ENCODE peak calls at places on chromosomes 13 and 19, in nine cellular contexts. One of them, this sample, is unnamed. For H3K27me3, the result is how much of the 10 kb centered on the place peaks cover.

GRCh38 chr13:63910406-63910957 is 2494.8 kb upstream of the PCDH20 start:
- DNase-seq in DND-41: no peak
- DNase-seq in adipocyte: no peak
- DNase-seq in adrenal gland: no peak
- DNase-seq in body of pancreas: no peak
- DNase-seq in AG04450: no peak
- DNase-seq in pancreas: no peak
- DNase-seq in PC-3: no peak
- DNase-seq in CD8-positive, alpha-beta T cell: no peak
- DNase-seq in this sample: no peak

GRCh38 chr13:25371608-25372274 is at the start of gene ATP8A2:
- DNase-seq in pancreas: no peak
- DNase-seq in DND-41: no peak
- DNase-seq in body of pancreas: no peak
- DNase-seq in PC-3: no peak
- DNase-seq in adipocyte: peak
- DNase-seq in CD8-positive, alpha-beta T cell: no peak
- DNase-seq in AG04450: no peak
- DNase-seq in adrenal gland: no peak
- DNase-seq in this sample: no peak

GRCh38 chr13:103291693-103292572 is 225.7 kb upstream of the SLC10A2 start:
- DNase-seq in pancreas: no peak
- DNase-seq in adipocyte: no peak
- DNase-seq in body of pancreas: no peak
- DNase-seq in PC-3: no peak
- DNase-seq in DND-41: no peak
- DNase-seq in CD8-positive, alpha-beta T cell: no peak
- DNase-seq in adrenal gland: no peak
- DNase-seq in AG04450: no peak
- DNase-seq in this sample: no peak

GRCh38 chr13:77502104-77502720 is 33.3 kb upstream of the SCEL start:
- DNase-seq in DND-41: no peak
- DNase-seq in PC-3: no peak
- DNase-seq in adrenal gland: no peak
- DNase-seq in body of pancreas: no peak
- DNase-seq in AG04450: no peak
- DNase-seq in adipocyte: no peak
- DNase-seq in CD8-positive, alpha-beta T cell: no peak
- DNase-seq in pancreas: no peak
- DNase-seq in this sample: no peak

GRCh38 chr13:105436946-105437345 is 1098.5 kb downstream of the EFNB2 start:
- DNase-seq in pancreas: no peak
- DNase-seq in body of pancreas: no peak
- DNase-seq in CD8-positive, alpha-beta T cell: no peak
- DNase-seq in DND-41: no peak
- DNase-seq in AG04450: no peak
- DNase-seq in adipocyte: no peak
- DNase-seq in PC-3: no peak
- DNase-seq in adrenal gland: no peak
- DNase-seq in this sample: no peak

GRCh38 chr13:102825921-102826706 is 19.7 kb upstream of the ERCC5 start:
- DNase-seq in adipocyte: peak
- DNase-seq in DND-41: no peak
- DNase-seq in AG04450: peak
- DNase-seq in adrenal gland: no peak
- DNase-seq in body of pancreas: no peak
- DNase-seq in pancreas: no peak
- DNase-seq in CD8-positive, alpha-beta T cell: no peak
- DNase-seq in PC-3: peak
- DNase-seq in this sample: no peak

GRCh38 chr19:42067315-42067888 is 2.6 kb downstream of the GRIK5 start:
- DNase-seq in pancreas: no peak
- DNase-seq in body of pancreas: no peak
- DNase-seq in AG04450: no peak
- DNase-seq in adrenal gland: no peak
- DNase-seq in CD8-positive, alpha-beta T cell: no peak
- DNase-seq in PC-3: no peak
- DNase-seq in adipocyte: no peak
- DNase-seq in DND-41: no peak
- DNase-seq in this sample: no peak

GRCh38 chr13:94595006-94595942 is 678 bp downstream of the TGDS start:
- DNase-seq in AG04450: no peak
- DNase-seq in CD8-positive, alpha-beta T cell: peak
- DNase-seq in adipocyte: peak
- DNase-seq in pancreas: no peak
- DNase-seq in body of pancreas: peak
- DNase-seq in adrenal gland: no peak
- DNase-seq in PC-3: peak
- DNase-seq in DND-41: peak
- DNase-seq in this sample: no peak

GRCh38 chr13:90717451-90717936 is 630.0 kb upstream of the MIR17HG start:
- DNase-seq in CD8-positive, alpha-beta T cell: no peak
- DNase-seq in DND-41: no peak
- DNase-seq in adrenal gland: peak
- DNase-seq in body of pancreas: no peak
- DNase-seq in AG04450: no peak
- DNase-seq in adipocyte: peak
- DNase-seq in PC-3: peak
- DNase-seq in pancreas: no peak
- DNase-seq in this sample: no peak

DNA sequence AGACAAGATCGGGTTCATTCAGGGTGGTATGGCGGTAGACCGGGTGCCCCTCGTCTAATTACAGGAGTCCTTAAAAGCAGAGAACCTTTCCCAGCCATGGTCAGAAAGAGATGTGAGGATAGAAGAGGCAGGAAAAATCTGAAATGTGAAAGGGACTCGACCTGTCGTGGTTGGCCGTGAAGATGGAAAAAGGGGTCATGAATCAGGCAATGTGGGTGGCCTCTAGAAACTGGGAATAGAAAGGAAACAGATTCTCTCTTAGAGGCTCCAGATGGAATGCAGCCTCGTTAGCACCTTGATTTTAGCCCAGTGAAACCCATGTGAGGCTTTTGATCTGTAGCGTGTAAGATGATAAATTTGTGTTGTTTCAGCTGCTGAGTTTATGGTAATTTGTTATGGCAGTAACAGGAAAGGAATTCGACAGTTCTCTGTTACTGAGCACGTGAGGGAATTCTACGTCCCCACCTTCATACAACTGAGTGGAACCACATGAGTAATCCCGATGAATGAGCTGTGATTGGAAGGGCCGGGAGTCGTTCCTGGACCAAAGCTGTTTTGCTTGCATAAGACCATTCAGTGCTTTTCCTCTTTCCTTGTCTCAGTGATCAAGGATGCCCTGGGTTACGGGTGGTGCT is 11.0 kb upstream of the CA11 start:
- DNase-seq in CD8-positive, alpha-beta T cell: no peak
- DNase-seq in pancreas: no peak
- DNase-seq in PC-3: peak
- DNase-seq in body of pancreas: no peak
- DNase-seq in adipocyte: peak
- DNase-seq in AG04450: peak
- DNase-seq in DND-41: no peak
- DNase-seq in adrenal gland: no peak
- DNase-seq in this sample: no peak
- H3K27me3 ChIP-seq in CD8-positive, alpha-beta T cell: under half
- H3K27me3 ChIP-seq in pancreas: under half
- H3K27me3 ChIP-seq in PC-3: under half
- H3K27me3 ChIP-seq in body of pancreas: under half
- H3K27me3 ChIP-seq in adipocyte: under half
- H3K27me3 ChIP-seq in AG04450: under half
- H3K27me3 ChIP-seq in DND-41: under half
- H3K27me3 ChIP-seq in adrenal gland: under half
- H3K27me3 ChIP-seq in this sample: under half

GRCh38 chr19:13100031-13100588 is 2.5 kb downstream of the LYL1 start:
- DNase-seq in AG04450: no peak
- DNase-seq in pancreas: no peak
- DNase-seq in CD8-positive, alpha-beta T cell: peak
- DNase-seq in body of pancreas: no peak
- DNase-seq in DND-41: peak
- DNase-seq in adipocyte: no peak
- DNase-seq in PC-3: no peak
- DNase-seq in adrenal gland: no peak
- DNase-seq in this sample: no peak
- H3K27me3 ChIP-seq in AG04450: under half
- H3K27me3 ChIP-seq in pancreas: under half
- H3K27me3 ChIP-seq in CD8-positive, alpha-beta T cell: under half
- H3K27me3 ChIP-seq in body of pancreas: under half
- H3K27me3 ChIP-seq in DND-41: under half
- H3K27me3 ChIP-seq in adipocyte: under half
- H3K27me3 ChIP-seq in PC-3: under half
- H3K27me3 ChIP-seq in adrenal gland: under half
- H3K27me3 ChIP-seq in this sample: under half

DNA sequence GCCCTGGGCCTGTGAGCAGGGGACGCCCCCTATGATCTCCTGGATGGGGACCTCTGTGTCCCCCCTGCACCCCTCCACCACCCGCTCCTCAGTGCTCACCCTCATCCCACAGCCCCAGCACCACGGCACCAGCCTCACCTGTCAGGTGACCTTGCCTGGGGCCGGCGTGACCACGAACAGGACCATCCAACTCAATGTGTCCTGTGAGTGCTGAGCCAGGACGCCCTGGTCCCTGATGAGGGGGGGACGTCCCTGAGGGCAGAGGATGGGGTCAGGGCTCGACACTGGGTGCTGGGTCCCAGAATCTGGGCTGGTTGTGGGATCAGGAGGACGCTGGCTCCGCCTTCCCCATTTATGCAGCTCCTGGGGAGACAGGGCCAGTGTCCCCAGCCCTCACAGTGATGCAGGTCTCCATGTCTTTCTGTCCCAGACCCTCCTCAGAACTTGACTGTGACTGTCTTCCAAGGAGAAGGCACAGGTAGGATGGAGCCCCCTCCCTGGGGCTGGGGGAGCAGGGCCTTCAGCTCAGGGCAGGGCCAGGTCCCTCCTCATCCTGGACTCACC is 2.5 kb downstream of the SIGLEC7 start:
- DNase-seq in DND-41: no peak
- DNase-seq in adipocyte: no peak
- DNase-seq in pancreas: no peak
- DNase-seq in body of pancreas: no peak
- DNase-seq in CD8-positive, alpha-beta T cell: no peak
- DNase-seq in PC-3: no peak
- DNase-seq in AG04450: no peak
- DNase-seq in adrenal gland: no peak
- DNase-seq in this sample: no peak
- H3K27me3 ChIP-seq in DND-41: under half
- H3K27me3 ChIP-seq in adipocyte: under half
- H3K27me3 ChIP-seq in pancreas: under half
- H3K27me3 ChIP-seq in body of pancreas: under half
- H3K27me3 ChIP-seq in CD8-positive, alpha-beta T cell: under half
- H3K27me3 ChIP-seq in PC-3: half or more
- H3K27me3 ChIP-seq in AG04450: under half
- H3K27me3 ChIP-seq in adrenal gland: under half
- H3K27me3 ChIP-seq in this sample: under half

GRCh38 chr13:111068009-111068350 is 47.1 kb upstream of the ARHGEF7 start:
- DNase-seq in adipocyte: no peak
- DNase-seq in CD8-positive, alpha-beta T cell: no peak
- DNase-seq in adrenal gland: no peak
- DNase-seq in body of pancreas: no peak
- DNase-seq in PC-3: no peak
- DNase-seq in pancreas: no peak
- DNase-seq in AG04450: no peak
- DNase-seq in DND-41: no peak
- DNase-seq in this sample: no peak
- H3K27me3 ChIP-seq in adipocyte: under half
- H3K27me3 ChIP-seq in CD8-positive, alpha-beta T cell: under half
- H3K27me3 ChIP-seq in adrenal gland: under half
- H3K27me3 ChIP-seq in body of pancreas: under half
- H3K27me3 ChIP-seq in PC-3: under half
- H3K27me3 ChIP-seq in pancreas: under half
- H3K27me3 ChIP-seq in AG04450: under half
- H3K27me3 ChIP-seq in DND-41: under half
- H3K27me3 ChIP-seq in this sample: under half

GRCh38 chr19:39078436-39079200 is 5.5 kb upstream of the ACP7 start:
- DNase-seq in body of pancreas: no peak
- DNase-seq in pancreas: no peak
- DNase-seq in adrenal gland: no peak
- DNase-seq in PC-3: peak
- DNase-seq in CD8-positive, alpha-beta T cell: no peak
- DNase-seq in DND-41: no peak
- DNase-seq in adipocyte: peak
- DNase-seq in AG04450: peak
- DNase-seq in this sample: no peak
- H3K27me3 ChIP-seq in body of pancreas: under half
- H3K27me3 ChIP-seq in pancreas: under half
- H3K27me3 ChIP-seq in adrenal gland: under half
- H3K27me3 ChIP-seq in PC-3: under half
- H3K27me3 ChIP-seq in CD8-positive, alpha-beta T cell: under half
- H3K27me3 ChIP-seq in DND-41: under half
- H3K27me3 ChIP-seq in adipocyte: under half
- H3K27me3 ChIP-seq in AG04450: under half
- H3K27me3 ChIP-seq in this sample: under half